ENCODE peak calls at places on chromosomes 5 and 9, in six cellular contexts. J is PC-9, W is cardiac muscle cell, G is coronary artery, R is pancreas, B is brain microvascular endothelial cell. V is an unnamed sample.

GRCh38 chr9:26954050-26954508 is 2.1 kb upstream of the IFT74 start:
- DNase-seq in J (no peak), W (no peak), G (no peak), R (no peak), B (no peak), V (no peak)

GRCh38 chr5:122007445-122008010 is 45.8 kb downstream of the SRFBP1 start:
- DNase-seq in J (no peak), W (no peak), G (no peak), R (no peak), B (no peak), V (no peak)

GRCh38 chr5:116455061-116455460 is 119.6 kb downstream of the SEMA6A start:
- DNase-seq in J (no peak), W (peak), G (no peak), R (no peak), B (peak), V (no peak)

GRCh38 chr5:57817001-57817453 is 334.4 kb upstream of the ACTBL2 start:
- DNase-seq in J (peak), W (peak), G (no peak), R (no peak), B (no peak), V (no peak)

GRCh38 chr5:139514486-139514856 is 31.9 kb upstream of the STING1 start:
- DNase-seq in J (no peak), W (no peak), G (no peak), R (no peak), B (no peak), V (no peak)

GRCh38 chr5:38751103-38751502 is 94.7 kb upstream of the OSMR start:
- DNase-seq in J (no peak), W (no peak), G (no peak), R (no peak), B (no peak), V (no peak)

GRCh38 chr9:20898885-20899554 is 132.4 kb downstream of the HACD4 start:
- DNase-seq in J (no peak), W (peak), G (no peak), R (no peak), B (peak), V (peak)

GRCh38 chr5:154042751-154043150 is 4.0 kb downstream of the MFAP3 start:
- DNase-seq in J (no peak), W (no peak), G (no peak), R (no peak), B (no peak), V (no peak)

GRCh38 chr9:82081507-82081906 is 92.9 kb downstream of the SPATA31D1 start:
- DNase-seq in J (no peak), W (no peak), G (no peak), R (no peak), B (no peak), V (no peak)

GRCh38 chr9:78326564-78326963 is 29.6 kb downstream of the PSAT1 start:
- DNase-seq in J (no peak), W (no peak), G (no peak), R (no peak), B (no peak), V (no peak)

GRCh38 chr9:135036861-135037465 is 50.5 kb upstream of the OLFM1 start:
- DNase-seq in J (no peak), W (no peak), G (peak), R (no peak), B (no peak), V (no peak)

GRCh38 chr5:167451091-167451490 is 840.4 kb upstream of the WWC1 start:
- DNase-seq in J (no peak), W (no peak), G (no peak), R (no peak), B (no peak), V (no peak)

GRCh38 chr9:133728856-133729645 is 9.1 kb downstream of the SARDH start:
- DNase-seq in J (no peak), W (no peak), G (peak), R (no peak), B (no peak), V (no peak)

GRCh38 chr5:142339781-142340180 is 15.0 kb upstream of the SPRY4 start:
- DNase-seq in J (no peak), W (no peak), G (no peak), R (no peak), B (no peak), V (no peak)

GRCh38 chr5:73199671-73200070 is 26.7 kb downstream of the TMEM174 start:
- DNase-seq in J (no peak), W (no peak), G (no peak), R (no peak), B (no peak), V (no peak)

GRCh38 chr5:178152491-178153444 is 917 bp downstream of the NHP2 start:
- DNase-seq in J (no peak), W (no peak), G (no peak), R (no peak), B (no peak), V (no peak)

GRCh38 chr5:39461007-39461682 is 36.4 kb upstream of the DAB2 start:
- DNase-seq in J (no peak), W (no peak), G (no peak), R (no peak), B (no peak), V (no peak)

GRCh38 chr5:26024774-26025173 is 1013.6 kb downstream of the CDH9 start:
- DNase-seq in J (no peak), W (peak), G (no peak), R (no peak), B (no peak), V (no peak)

GRCh38 chr5:156354571-156354970 is 27.6 kb downstream of the SGCD start:
- DNase-seq in J (no peak), W (no peak), G (no peak), R (no peak), B (no peak), V (no peak)

GRCh38 chr5:16160706-16161105 is 18.9 kb downstream of the MARCHF11 start:
- DNase-seq in J (peak), W (peak), G (no peak), R (no peak), B (peak), V (peak)

GRCh38 chr5:171666815-171667214 is 118.8 kb upstream of the SMIM23 start:
- DNase-seq in J (no peak), W (no peak), G (no peak), R (no peak), B (no peak), V (no peak)

GRCh38 chr5:149757186-149757950 is 27.3 kb downstream of the PPARGC1B start:
- DNase-seq in J (no peak), W (no peak), G (no peak), R (no peak), B (no peak), V (peak)

GRCh38 chr5:162786234-162786633 is 651.2 kb upstream of the CCNG1 start:
- DNase-seq in J (no peak), W (no peak), G (no peak), R (no peak), B (no peak), V (no peak)

GRCh38 chr5:10635257-10635860 is 71.5 kb downstream of the ANKRD33B start:
- DNase-seq in J (no peak), W (no peak), G (no peak), R (no peak), B (peak), V (peak)

GRCh38 chr9:130194406-130194932 is 22.3 kb downstream of the NCS1 start:
- DNase-seq in J (no peak), W (no peak), G (no peak), R (no peak), B (no peak), V (no peak)

GRCh38 chr5:137004279-137004678 is 494.8 kb downstream of the SPOCK1 start:
- DNase-seq in J (no peak), W (no peak), G (no peak), R (no peak), B (no peak), V (no peak)

GRCh38 chr5:173786296-173787187 is 101.6 kb upstream of the CPEB4 start:
- DNase-seq in J (no peak), W (no peak), G (no peak), R (no peak), B (no peak), V (no peak)

GRCh38 chr5:109352024-109352423 is 57.8 kb downstream of the PJA2 start:
- DNase-seq in J (no peak), W (peak), G (no peak), R (no peak), B (no peak), V (no peak)

GRCh38 chr9:4788703-4789102 is 4.0 kb upstream of the RCL1 start:
- DNase-seq in J (no peak), W (no peak), G (no peak), R (no peak), B (no peak), V (no peak)

GRCh38 chr5:61082516-61083280 is 79.6 kb downstream of the SMIM15 start:
- DNase-seq in J (no peak), W (no peak), G (no peak), R (no peak), B (no peak), V (no peak)

GRCh38 chr9:124598048-124598447 is 90.8 kb upstream of the NR5A1 start:
- DNase-seq in J (no peak), W (no peak), G (no peak), R (no peak), B (no peak), V (no peak)
- H3K27ac ChIP-seq in J (no peak), W (no peak), G (no peak), R (no peak), B (no peak), V (no peak)

DNA sequence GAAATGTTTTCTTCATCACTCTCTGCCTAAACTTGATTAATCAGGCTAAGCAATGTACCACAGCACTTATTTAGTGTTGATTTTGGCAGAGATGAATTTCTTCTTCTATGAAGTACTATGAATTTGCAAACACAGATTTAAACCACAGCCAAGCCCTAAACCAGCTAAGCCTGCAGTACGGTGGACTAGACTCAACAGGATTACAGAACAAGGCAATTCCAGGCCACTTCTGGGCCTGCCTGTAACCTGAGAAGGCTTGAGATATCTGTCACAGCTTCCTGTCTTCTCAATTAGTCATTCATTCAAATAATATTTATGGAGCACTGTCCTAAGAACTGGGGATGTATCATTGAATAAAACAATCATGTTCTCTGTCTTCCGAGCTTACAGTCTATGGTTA is 32.4 kb upstream of the CAST start:
- DNase-seq in J (peak), W (peak), G (no peak), R (no peak), B (peak), V (peak)
- H3K27ac ChIP-seq in J (peak), W (no peak), G (no peak), R (no peak), B (peak), V (no peak)

GRCh38 chr5:56534102-56534501 is 281.2 kb upstream of the MAP3K1 start:
- DNase-seq in J (peak), W (no peak), G (no peak), R (no peak), B (no peak), V (peak)
- H3K27ac ChIP-seq in J (peak), W (no peak), G (no peak), R (peak), B (no peak), V (peak)

DNA sequence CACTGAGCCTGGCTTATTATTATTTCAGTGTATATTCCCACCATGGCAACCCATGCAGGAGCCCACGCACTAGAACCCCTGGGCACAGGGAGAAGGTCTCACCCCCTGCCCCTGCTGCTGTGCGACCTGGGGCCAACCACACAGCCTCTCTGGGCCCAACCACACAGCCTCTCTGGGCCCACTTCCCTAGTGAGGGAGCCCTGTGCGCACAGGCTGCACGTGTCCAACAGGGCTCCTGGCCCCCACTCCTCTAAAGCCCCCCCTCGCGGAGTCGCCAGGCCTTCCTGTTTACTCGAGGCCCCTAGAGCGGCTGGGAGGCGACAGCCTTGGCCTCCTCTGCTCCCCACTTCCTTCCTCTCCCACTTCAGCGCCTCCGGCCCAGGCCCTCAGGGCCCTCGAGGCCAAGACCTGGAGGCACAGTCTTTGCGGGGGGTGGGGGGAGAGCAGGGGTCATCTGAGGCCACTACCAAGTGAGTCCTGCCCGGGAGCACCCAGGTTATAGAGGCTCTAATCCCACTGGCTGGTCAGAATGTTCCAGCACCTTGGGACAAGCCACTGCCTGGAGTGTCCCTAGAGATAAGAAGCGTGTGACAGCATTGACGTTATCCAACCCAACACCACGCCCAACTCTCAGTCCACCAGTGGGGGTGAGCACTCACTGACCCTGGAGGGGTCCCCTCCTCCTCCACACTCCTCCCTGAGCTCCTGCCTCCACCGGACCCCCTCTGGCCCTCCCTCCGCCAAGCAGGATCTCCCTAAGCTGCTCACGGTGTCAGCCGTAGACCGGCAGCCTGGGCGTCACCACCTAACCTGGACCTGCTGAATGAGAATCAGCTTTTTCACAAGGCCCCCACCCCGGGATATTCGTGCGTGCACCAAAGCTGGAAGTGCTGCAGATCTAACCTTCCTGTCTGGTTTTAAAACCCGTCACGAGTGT is 7.9 kb upstream of the ENG start:
- DNase-seq in J (no peak), W (peak), G (no peak), R (no peak), B (no peak), V (no peak)
- H3K27ac ChIP-seq in J (no peak), W (peak), G (peak), R (peak), B (no peak), V (no peak)

GRCh38 chr5:151015974-151016587 is 4.3 kb upstream of the GPX3 start:
- DNase-seq in J (peak), W (no peak), G (no peak), R (no peak), B (no peak), V (no peak)
- H3K27ac ChIP-seq in J (no peak), W (no peak), G (peak), R (no peak), B (no peak), V (no peak)

GRCh38 chr9:131641618-131642495 is 96.5 kb downstream of the PRRT1B start:
- DNase-seq in J (no peak), W (no peak), G (no peak), R (no peak), B (peak), V (no peak)
- H3K27ac ChIP-seq in J (no peak), W (no peak), G (peak), R (no peak), B (peak), V (peak)

GRCh38 chr9:107971241-107971640 is 481.7 kb upstream of the KLF4 start:
- DNase-seq in J (no peak), W (no peak), G (no peak), R (no peak), B (no peak), V (no peak)

GRCh38 chr9:107975426-107976010 is 485.9 kb upstream of the KLF4 start:
- DNase-seq in J (no peak), W (no peak), G (no peak), R (no peak), B (no peak), V (no peak)

GRCh38 chr9:107980984-107981383 is 491.4 kb upstream of the KLF4 start:
- DNase-seq in J (no peak), W (no peak), G (no peak), R (no peak), B (no peak), V (no peak)

GRCh38 chr9:107973451-107973850 is 483.9 kb upstream of the KLF4 start:
- DNase-seq in J (peak), W (no peak), G (no peak), R (no peak), B (no peak), V (no peak)

GRCh38 chr9:107976767-107977166 is 487.2 kb upstream of the KLF4 start:
- DNase-seq in J (no peak), W (no peak), G (peak), R (no peak), B (no peak), V (no peak)
- H3K27ac ChIP-seq in J (no peak), W (no peak), G (peak), R (no peak), B (no peak), V (no peak)

GRCh38 chr9:75937859-75938258 is 47.4 kb downstream of the PCSK5 start:
- DNase-seq in J (no peak), W (no peak), G (no peak), R (no peak), B (no peak), V (no peak)

GRCh38 chr9:75939712-75940111 is 49.2 kb downstream of the PCSK5 start:
- DNase-seq in J (no peak), W (no peak), G (no peak), R (no peak), B (no peak), V (no peak)

GRCh38 chr9:75935606-75936005 is 45.1 kb downstream of the PCSK5 start:
- DNase-seq in J (no peak), W (no peak), G (no peak), R (no peak), B (no peak), V (no peak)

GRCh38 chr9:75941577-75942311 is 51.3 kb downstream of the PCSK5 start:
- DNase-seq in J (no peak), W (no peak), G (no peak), R (no peak), B (no peak), V (no peak)

GRCh38 chr9:75941066-75941465 is 50.6 kb downstream of the PCSK5 start:
- DNase-seq in J (no peak), W (no peak), G (no peak), R (no peak), B (no peak), V (no peak)
- H3K27ac ChIP-seq in J (no peak), W (no peak), G (no peak), R (no peak), B (no peak), V (no peak)

V was measured in RWPE1.